ENCODE peak calls at places on chromosomes 3 and 15, in ten cellular contexts. One of them, this sample, is unnamed.

GRCh38 chr15:26772588-26773484 is at the start of gene GABRB3:
- DNase-seq in dermis blood vessel endothelial cell: no peak
- DNase-seq in left colon: no peak
- DNase-seq in CD4-positive, CD25-positive, alpha-beta regulatory T cell: no peak
- DNase-seq in stimulated activated CD8-positive, alpha-beta memory T cell treated with anti-CD3 and anti-CD28 coated beads, Interleukin-4, amount 100 ng/mL, for 48 hours: no peak
- DNase-seq in cardiac muscle cell: peak; percentile 55
- DNase-seq in naive thymus-derived CD4-positive, alpha-beta T cell: no peak
- DNase-seq in activated CD4-positive, alpha-beta memory T cell treated with anti-CD3 and anti-CD28 coated beads, Interleukin-2, amount 10 ng/mL, durations not matched to agents 7 days and 5 days: no peak
- DNase-seq in SK-N-DZ: peak; percentile 61
- DNase-seq in BJ: no peak
- DNase-seq in this sample: peak; percentile 93

GRCh38 chr15:83443076-83443847 is 3.9 kb upstream of the SH3GL3 start:
- DNase-seq in dermis blood vessel endothelial cell: no peak
- DNase-seq in left colon: no peak
- DNase-seq in CD4-positive, CD25-positive, alpha-beta regulatory T cell: no peak
- DNase-seq in stimulated activated CD8-positive, alpha-beta memory T cell treated with anti-CD3 and anti-CD28 coated beads, Interleukin-4, amount 100 ng/mL, for 48 hours: no peak
- DNase-seq in cardiac muscle cell: no peak
- DNase-seq in naive thymus-derived CD4-positive, alpha-beta T cell: no peak
- DNase-seq in activated CD4-positive, alpha-beta memory T cell treated with anti-CD3 and anti-CD28 coated beads, Interleukin-2, amount 10 ng/mL, durations not matched to agents 7 days and 5 days: no peak
- DNase-seq in SK-N-DZ: no peak
- DNase-seq in BJ: no peak
- DNase-seq in this sample: no peak

GRCh38 chr3:16137044-16137443 is 37.4 kb upstream of the GALNT15 start:
- DNase-seq in dermis blood vessel endothelial cell: no peak
- DNase-seq in left colon: no peak
- DNase-seq in CD4-positive, CD25-positive, alpha-beta regulatory T cell: no peak
- DNase-seq in stimulated activated CD8-positive, alpha-beta memory T cell treated with anti-CD3 and anti-CD28 coated beads, Interleukin-4, amount 100 ng/mL, for 48 hours: no peak
- DNase-seq in cardiac muscle cell: no peak
- DNase-seq in naive thymus-derived CD4-positive, alpha-beta T cell: no peak
- DNase-seq in activated CD4-positive, alpha-beta memory T cell treated with anti-CD3 and anti-CD28 coated beads, Interleukin-2, amount 10 ng/mL, durations not matched to agents 7 days and 5 days: no peak
- DNase-seq in SK-N-DZ: no peak
- DNase-seq in BJ: no peak
- DNase-seq in this sample: no peak

GRCh38 chr15:63332367-63333078 is 49.1 kb downstream of the CA12 start:
- DNase-seq in dermis blood vessel endothelial cell: peak; percentile 86
- DNase-seq in left colon: no peak
- DNase-seq in CD4-positive, CD25-positive, alpha-beta regulatory T cell: no peak
- DNase-seq in stimulated activated CD8-positive, alpha-beta memory T cell treated with anti-CD3 and anti-CD28 coated beads, Interleukin-4, amount 100 ng/mL, for 48 hours: no peak
- DNase-seq in cardiac muscle cell: peak; percentile 84
- DNase-seq in naive thymus-derived CD4-positive, alpha-beta T cell: no peak
- DNase-seq in activated CD4-positive, alpha-beta memory T cell treated with anti-CD3 and anti-CD28 coated beads, Interleukin-2, amount 10 ng/mL, durations not matched to agents 7 days and 5 days: no peak
- DNase-seq in SK-N-DZ: no peak
- DNase-seq in BJ: peak; percentile 43
- DNase-seq in this sample: peak; percentile 25

GRCh38 chr3:32508731-32509130 is 6.1 kb upstream of the CMTM6 start:
- DNase-seq in dermis blood vessel endothelial cell: no peak
- DNase-seq in left colon: peak; percentile 38
- DNase-seq in CD4-positive, CD25-positive, alpha-beta regulatory T cell: no peak
- DNase-seq in stimulated activated CD8-positive, alpha-beta memory T cell treated with anti-CD3 and anti-CD28 coated beads, Interleukin-4, amount 100 ng/mL, for 48 hours: no peak
- DNase-seq in cardiac muscle cell: peak; percentile 57
- DNase-seq in naive thymus-derived CD4-positive, alpha-beta T cell: no peak
- DNase-seq in activated CD4-positive, alpha-beta memory T cell treated with anti-CD3 and anti-CD28 coated beads, Interleukin-2, amount 10 ng/mL, durations not matched to agents 7 days and 5 days: no peak
- DNase-seq in SK-N-DZ: no peak
- DNase-seq in BJ: no peak
- DNase-seq in this sample: peak; percentile 27

GRCh38 chr3:9087831-9088413 is 124.7 kb upstream of the RAD18 start:
- DNase-seq in dermis blood vessel endothelial cell: no peak
- DNase-seq in left colon: no peak
- DNase-seq in CD4-positive, CD25-positive, alpha-beta regulatory T cell: no peak
- DNase-seq in stimulated activated CD8-positive, alpha-beta memory T cell treated with anti-CD3 and anti-CD28 coated beads, Interleukin-4, amount 100 ng/mL, for 48 hours: no peak
- DNase-seq in cardiac muscle cell: peak; percentile 29
- DNase-seq in naive thymus-derived CD4-positive, alpha-beta T cell: no peak
- DNase-seq in activated CD4-positive, alpha-beta memory T cell treated with anti-CD3 and anti-CD28 coated beads, Interleukin-2, amount 10 ng/mL, durations not matched to agents 7 days and 5 days: no peak
- DNase-seq in SK-N-DZ: no peak
- DNase-seq in BJ: no peak
- DNase-seq in this sample: no peak

GRCh38 chr15:81327526-81327925 is 3.6 kb upstream of the STARD5 start:
- DNase-seq in dermis blood vessel endothelial cell: no peak
- DNase-seq in left colon: no peak
- DNase-seq in CD4-positive, CD25-positive, alpha-beta regulatory T cell: no peak
- DNase-seq in stimulated activated CD8-positive, alpha-beta memory T cell treated with anti-CD3 and anti-CD28 coated beads, Interleukin-4, amount 100 ng/mL, for 48 hours: no peak
- DNase-seq in cardiac muscle cell: peak; percentile 90
- DNase-seq in naive thymus-derived CD4-positive, alpha-beta T cell: no peak
- DNase-seq in activated CD4-positive, alpha-beta memory T cell treated with anti-CD3 and anti-CD28 coated beads, Interleukin-2, amount 10 ng/mL, durations not matched to agents 7 days and 5 days: no peak
- DNase-seq in SK-N-DZ: no peak
- DNase-seq in BJ: peak; percentile 80
- DNase-seq in this sample: no peak

GRCh38 chr3:151379083-151379734 is 5.3 kb downstream of the P2RY12 start:
- DNase-seq in dermis blood vessel endothelial cell: peak; percentile 33
- DNase-seq in left colon: no peak
- DNase-seq in CD4-positive, CD25-positive, alpha-beta regulatory T cell: peak; percentile 5
- DNase-seq in stimulated activated CD8-positive, alpha-beta memory T cell treated with anti-CD3 and anti-CD28 coated beads, Interleukin-4, amount 100 ng/mL, for 48 hours: peak; percentile 28
- DNase-seq in cardiac muscle cell: peak; percentile 56
- DNase-seq in naive thymus-derived CD4-positive, alpha-beta T cell: no peak
- DNase-seq in activated CD4-positive, alpha-beta memory T cell treated with anti-CD3 and anti-CD28 coated beads, Interleukin-2, amount 10 ng/mL, durations not matched to agents 7 days and 5 days: no peak
- DNase-seq in SK-N-DZ: no peak
- DNase-seq in BJ: no peak
- DNase-seq in this sample: peak; percentile 12

GRCh38 chr15:70466895-70467529 is 296.3 kb downstream of the UACA start:
- DNase-seq in dermis blood vessel endothelial cell: peak; percentile 65
- DNase-seq in left colon: no peak
- DNase-seq in CD4-positive, CD25-positive, alpha-beta regulatory T cell: peak; percentile 69
- DNase-seq in stimulated activated CD8-positive, alpha-beta memory T cell treated with anti-CD3 and anti-CD28 coated beads, Interleukin-4, amount 100 ng/mL, for 48 hours: no peak
- DNase-seq in cardiac muscle cell: peak; percentile 76
- DNase-seq in naive thymus-derived CD4-positive, alpha-beta T cell: peak; percentile 46
- DNase-seq in activated CD4-positive, alpha-beta memory T cell treated with anti-CD3 and anti-CD28 coated beads, Interleukin-2, amount 10 ng/mL, durations not matched to agents 7 days and 5 days: peak; percentile 58
- DNase-seq in SK-N-DZ: peak; percentile 86
- DNase-seq in BJ: no peak
- DNase-seq in this sample: peak; percentile 68

GRCh38 chr15:80309769-80310384 is 57.9 kb upstream of the CTXND1 start:
- DNase-seq in dermis blood vessel endothelial cell: peak; percentile 44
- DNase-seq in left colon: no peak
- DNase-seq in CD4-positive, CD25-positive, alpha-beta regulatory T cell: no peak
- DNase-seq in stimulated activated CD8-positive, alpha-beta memory T cell treated with anti-CD3 and anti-CD28 coated beads, Interleukin-4, amount 100 ng/mL, for 48 hours: no peak
- DNase-seq in cardiac muscle cell: peak; percentile 59
- DNase-seq in naive thymus-derived CD4-positive, alpha-beta T cell: no peak
- DNase-seq in activated CD4-positive, alpha-beta memory T cell treated with anti-CD3 and anti-CD28 coated beads, Interleukin-2, amount 10 ng/mL, durations not matched to agents 7 days and 5 days: no peak
- DNase-seq in SK-N-DZ: no peak
- DNase-seq in BJ: no peak
- DNase-seq in this sample: peak; percentile 9

GRCh38 chr15:101497017-101497416 is 7.5 kb upstream of the PCSK6 start:
- DNase-seq in dermis blood vessel endothelial cell: no peak
- DNase-seq in left colon: no peak
- DNase-seq in CD4-positive, CD25-positive, alpha-beta regulatory T cell: no peak
- DNase-seq in stimulated activated CD8-positive, alpha-beta memory T cell treated with anti-CD3 and anti-CD28 coated beads, Interleukin-4, amount 100 ng/mL, for 48 hours: no peak
- DNase-seq in cardiac muscle cell: no peak
- DNase-seq in naive thymus-derived CD4-positive, alpha-beta T cell: no peak
- DNase-seq in activated CD4-positive, alpha-beta memory T cell treated with anti-CD3 and anti-CD28 coated beads, Interleukin-2, amount 10 ng/mL, durations not matched to agents 7 days and 5 days: no peak
- DNase-seq in SK-N-DZ: no peak
- DNase-seq in BJ: no peak
- DNase-seq in this sample: no peak

GRCh38 chr3:179977356-179977755 is 59.4 kb downstream of the PEX5L start:
- DNase-seq in dermis blood vessel endothelial cell: no peak
- DNase-seq in left colon: no peak
- DNase-seq in CD4-positive, CD25-positive, alpha-beta regulatory T cell: no peak
- DNase-seq in stimulated activated CD8-positive, alpha-beta memory T cell treated with anti-CD3 and anti-CD28 coated beads, Interleukin-4, amount 100 ng/mL, for 48 hours: no peak
- DNase-seq in cardiac muscle cell: no peak
- DNase-seq in naive thymus-derived CD4-positive, alpha-beta T cell: no peak
- DNase-seq in activated CD4-positive, alpha-beta memory T cell treated with anti-CD3 and anti-CD28 coated beads, Interleukin-2, amount 10 ng/mL, durations not matched to agents 7 days and 5 days: no peak
- DNase-seq in SK-N-DZ: no peak
- DNase-seq in BJ: no peak
- DNase-seq in this sample: no peak

GRCh38 chr3:141928626-141929270 is 52.3 kb downstream of the ATP1B3 start:
- DNase-seq in dermis blood vessel endothelial cell: no peak
- DNase-seq in left colon: no peak
- DNase-seq in CD4-positive, CD25-positive, alpha-beta regulatory T cell: no peak
- DNase-seq in stimulated activated CD8-positive, alpha-beta memory T cell treated with anti-CD3 and anti-CD28 coated beads, Interleukin-4, amount 100 ng/mL, for 48 hours: no peak
- DNase-seq in cardiac muscle cell: no peak
- DNase-seq in naive thymus-derived CD4-positive, alpha-beta T cell: no peak
- DNase-seq in activated CD4-positive, alpha-beta memory T cell treated with anti-CD3 and anti-CD28 coated beads, Interleukin-2, amount 10 ng/mL, durations not matched to agents 7 days and 5 days: no peak
- DNase-seq in SK-N-DZ: no peak
- DNase-seq in BJ: no peak
- DNase-seq in this sample: no peak

GRCh38 chr15:67838789-67839332 is 984 bp downstream of the RNU6-1 start:
- DNase-seq in dermis blood vessel endothelial cell: no peak
- DNase-seq in left colon: peak; percentile 53
- DNase-seq in CD4-positive, CD25-positive, alpha-beta regulatory T cell: no peak
- DNase-seq in stimulated activated CD8-positive, alpha-beta memory T cell treated with anti-CD3 and anti-CD28 coated beads, Interleukin-4, amount 100 ng/mL, for 48 hours: no peak
- DNase-seq in cardiac muscle cell: peak; percentile 69
- DNase-seq in naive thymus-derived CD4-positive, alpha-beta T cell: no peak
- DNase-seq in activated CD4-positive, alpha-beta memory T cell treated with anti-CD3 and anti-CD28 coated beads, Interleukin-2, amount 10 ng/mL, durations not matched to agents 7 days and 5 days: no peak
- DNase-seq in SK-N-DZ: peak; percentile 75
- DNase-seq in BJ: no peak
- DNase-seq in this sample: peak; percentile 75

GRCh38 chr3:65575376-65575840 is 463.3 kb downstream of the MAGI1 start:
- DNase-seq in dermis blood vessel endothelial cell: no peak
- DNase-seq in left colon: no peak
- DNase-seq in CD4-positive, CD25-positive, alpha-beta regulatory T cell: no peak
- DNase-seq in stimulated activated CD8-positive, alpha-beta memory T cell treated with anti-CD3 and anti-CD28 coated beads, Interleukin-4, amount 100 ng/mL, for 48 hours: no peak
- DNase-seq in cardiac muscle cell: peak; percentile 64
- DNase-seq in naive thymus-derived CD4-positive, alpha-beta T cell: no peak
- DNase-seq in activated CD4-positive, alpha-beta memory T cell treated with anti-CD3 and anti-CD28 coated beads, Interleukin-2, amount 10 ng/mL, durations not matched to agents 7 days and 5 days: no peak
- DNase-seq in SK-N-DZ: no peak
- DNase-seq in BJ: peak; percentile 40
- DNase-seq in this sample: no peak